ENCODE peak calls at places on chromosome 17, in six cellular contexts. F is tibial nerve, Z is tibial artery, X is neural progenitor cell, P is psoas muscle, S is prostate gland. U is an unnamed sample.

GRCh38 chr17:49659983-49660382 is 17.9 kb downstream of the SPOP start:
- DNase-seq in F (no peak), Z (no peak), X (no peak), P (no peak), S (no peak), U (no peak)

GRCh38 chr17:69608808-69609494 is 194.5 kb downstream of the MAP2K6 start:
- DNase-seq in F (no peak), Z (peak; percentile 63), X (no peak), P (no peak), S (no peak), U (no peak)

GRCh38 chr17:49995055-49995738 is at the start of gene DLX3:
- DNase-seq in F (peak; percentile 20), Z (peak; percentile 90), X (peak; percentile 95), P (peak; percentile 56), S (peak; percentile 88), U (no peak)

GRCh38 chr17:82548681-82549303 is 29.3 kb downstream of the FOXK2 start:
- DNase-seq in F (peak; percentile 48), Z (peak; percentile 79), X (no peak), P (no peak), S (no peak), U (no peak)

GRCh38 chr17:14303343-14304221 is 2.7 kb downstream of the HS3ST3B1 start:
- DNase-seq in F (no peak), Z (no peak), X (peak; percentile 62), P (no peak), S (no peak), U (peak; percentile 60)

GRCh38 chr17:55962931-55963378 is 190.3 kb upstream of the ANKFN1 start:
- DNase-seq in F (no peak), Z (no peak), X (no peak), P (no peak), S (no peak), U (no peak)

GRCh38 chr17:28957992-28958355 is 6.7 kb upstream of the PHF12 start:
- DNase-seq in F (no peak), Z (peak; percentile 48), X (no peak), P (no peak), S (no peak), U (no peak)

GRCh38 chr17:50476545-50477315 is 1.9 kb upstream of the RSAD1 start:
- DNase-seq in F (no peak), Z (no peak), X (peak; percentile 16), P (no peak), S (no peak), U (no peak)

GRCh38 chr17:29740017-29740416 is 117.3 kb upstream of the CORO6 start:
- DNase-seq in F (no peak), Z (no peak), X (peak; percentile 62), P (no peak), S (no peak), U (no peak)

GRCh38 chr17:66281671-66282369 is 20.6 kb upstream of the PRKCA start:
- DNase-seq in F (no peak), Z (no peak), X (no peak), P (no peak), S (no peak), U (no peak)

GRCh38 chr17:81376946-81377733 is 18.1 kb upstream of the BAHCC1 start:
- DNase-seq in F (no peak), Z (no peak), X (no peak), P (no peak), S (no peak), U (no peak)

GRCh38 chr17:38415250-38416194 is 12.7 kb upstream of the ARHGAP23 start:
- DNase-seq in F (no peak), Z (no peak), X (peak; percentile 61), P (peak; percentile 36), S (no peak), U (no peak)
- H3K9me3 ChIP-seq in F (no peaks in the 10 kb centered on the region), Z (no peaks in the 10 kb centered on the region), X (no peaks in the 10 kb centered on the region), P (no peaks in the 10 kb centered on the region), S (no peaks in the 10 kb centered on the region), U (no peaks in the 10 kb centered on the region)

GRCh38 chr17:54021418-54021817 is 198.7 kb downstream of the KIF2B start:
- DNase-seq in F (no peak), Z (no peak), X (no peak), P (no peak), S (no peak), U (no peak)
- H3K9me3 ChIP-seq in F (peaks cover 8% of the 10 kb centered on the region), Z (no peaks in the 10 kb centered on the region), X (no peaks in the 10 kb centered on the region), P (no peaks in the 10 kb centered on the region), S (no peaks in the 10 kb centered on the region), U (no peaks in the 10 kb centered on the region)

GRCh38 chr17:57391076-57391825 is 134.9 kb downstream of the MSI2 start:
- DNase-seq in F (no peak), Z (peak; percentile 10), X (no peak), P (no peak), S (no peak), U (no peak)

GRCh38 chr17:57394375-57394774 is 138.1 kb downstream of the MSI2 start:
- DNase-seq in F (no peak), Z (no peak), X (no peak), P (no peak), S (no peak), U (no peak)

GRCh38 chr17:57391857-57392256 is 135.5 kb downstream of the MSI2 start:
- DNase-seq in F (no peak), Z (peak; percentile 28), X (no peak), P (no peak), S (no peak), U (no peak)

GRCh38 chr17:57395721-57396321 is 139.5 kb downstream of the MSI2 start:
- DNase-seq in F (no peak), Z (no peak), X (no peak), P (no peak), S (no peak), U (no peak)

DNA sequence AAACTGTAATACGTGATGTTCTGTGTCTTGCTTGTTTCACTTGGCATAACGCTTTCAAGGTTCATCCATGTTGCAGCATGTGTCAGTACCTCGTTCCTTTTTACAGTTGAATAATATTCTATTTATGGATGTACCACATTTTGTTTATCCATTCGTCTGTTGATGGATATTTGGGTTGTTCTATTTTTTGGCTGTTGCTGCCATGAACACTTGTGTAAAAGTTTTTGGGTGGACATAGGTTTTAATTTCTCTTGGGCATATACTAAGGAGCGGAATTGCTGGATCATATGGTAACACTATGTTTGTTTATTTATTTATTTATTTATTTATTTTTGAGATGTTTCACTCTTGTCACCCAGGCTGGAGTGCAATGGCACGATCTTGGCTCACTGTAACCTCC is 137.0 kb downstream of the MSI2 start:
- DNase-seq in F (no peak), Z (no peak), X (no peak), P (no peak), S (no peak), U (no peak)
- H3K9me3 ChIP-seq in F (peaks cover 19% of the 10 kb centered on the region), Z (no peaks in the 10 kb centered on the region), X (peaks cover 8% of the 10 kb centered on the region), P (peaks cover 14% of the 10 kb centered on the region), S (no peaks in the 10 kb centered on the region), U (no peaks in the 10 kb centered on the region)

GRCh38 chr17:5183410-5183793 is 8.3 kb downstream of the ZNF594 start:
- DNase-seq in F (no peak), Z (no peak), X (no peak), P (no peak), S (no peak), U (no peak)
- H3K9me3 ChIP-seq in F (peaks cover 100% of the 10 kb centered on the region), Z (peaks cover 37% of the 10 kb centered on the region), X (peaks cover 95% of the 10 kb centered on the region), P (peaks cover 95% of the 10 kb centered on the region), S (peaks cover 18% of the 10 kb centered on the region), U (peaks cover 55% of the 10 kb centered on the region)